ENCODE peak calls at places on chromosomes 12 and 14, in six cellular contexts. A is A549, P is HepG2, U is GM12878, L is endothelial cell of umbilical vein, D is K562. E is an unnamed sample.

GRCh38 chr12:52419656-52420055 is 13.5 kb upstream of the KRT82 start:
- DNase-seq in P (no peak), D (no peak), A (no peak), U (no peak), L (no peak), E (no peak)

GRCh38 chr12:3912863-3913262 is 39.7 kb upstream of the PARP11 start:
- DNase-seq in D (no peak), A (no peak), U (no peak), L (no peak), P (no peak), E (no peak)

GRCh38 chr12:8665729-8666128 is 3.1 kb upstream of the MFAP5 start:
- DNase-seq in U (no peak), P (no peak), D (no peak), A (no peak), L (no peak), E (no peak)

GRCh38 chr12:4849024-4849594 is 60.6 kb upstream of the KCNA1 start:
- DNase-seq in D (peak), P (peak), L (peak), A (peak), U (no peak), E (peak)

GRCh38 chr14:36591482-36591881 is 9.1 kb upstream of the NKX2-8 start:
- DNase-seq in D (no peak), A (no peak), L (no peak), U (no peak), P (no peak), E (no peak)

GRCh38 chr12:48105321-48105866 is 485 bp downstream of the SENP1 start:
- DNase-seq in A (no peak), P (no peak), L (peak), U (peak), D (no peak), E (no peak)

GRCh38 chr14:29536886-29537511 is 390.6 kb downstream of the PRKD1 start:
- DNase-seq in P (peak), A (peak), L (peak), D (no peak), U (no peak), E (peak)

GRCh38 chr12:94792690-94793089 is 142.3 kb upstream of the TMCC3 start:
- DNase-seq in L (no peak), D (no peak), A (no peak), U (no peak), P (no peak), E (peak)

GRCh38 chr12:24895612-24896011 is 53.3 kb downstream of the BCAT1 start:
- DNase-seq in D (no peak), U (no peak), P (no peak), A (no peak), L (peak), E (no peak)

GRCh38 chr14:42095155-42095554 is 488.5 kb downstream of the LRFN5 start:
- DNase-seq in D (no peak), P (no peak), U (no peak), L (no peak), A (no peak), E (no peak)

GRCh38 chr14:31867570-31867969 is 209.5 kb upstream of the ARHGAP5 start:
- DNase-seq in A (no peak), U (no peak), L (no peak), D (no peak), P (peak), E (no peak)

GRCh38 chr12:131167334-131167733 is 213.6 kb downstream of the ADGRD1 start:
- DNase-seq in A (no peak), D (no peak), L (no peak), P (no peak), U (no peak), E (no peak)

GRCh38 chr14:23910081-23910875 is 43.3 kb upstream of the DHRS4 start:
- DNase-seq in P (peak), U (no peak), D (peak), L (peak), A (peak), E (peak)

GRCh38 chr12:62631531-62632520 is 165.2 kb downstream of the MON2 start:
- DNase-seq in P (peak), A (peak), U (no peak), D (no peak), L (peak), E (peak)

GRCh38 chr14:21070610-21071224 is 613 bp downstream of the ARHGEF40 start:
- DNase-seq in L (peak), U (no peak), D (peak), P (peak), A (no peak), E (peak)

GRCh38 chr14:29822430-29822709 is 105.3 kb downstream of the PRKD1 start:
- DNase-seq in U (no peak), A (peak), P (no peak), D (no peak), L (no peak), E (no peak)

GRCh38 chr12:119940881-119941280 is 48.2 kb upstream of the BICDL1 start:
- DNase-seq in U (no peak), L (peak), P (peak), D (no peak), A (peak), E (no peak)

GRCh38 chr14:100755649-100756048 is 29.0 kb downstream of the DLK1 start:
- DNase-seq in U (no peak), A (no peak), P (no peak), D (peak), L (no peak), E (peak)

GRCh38 chr12:28035483-28035882 is 63.0 kb upstream of the PTHLH start:
- DNase-seq in U (no peak), D (peak), A (peak), P (no peak), L (peak), E (peak)

GRCh38 chr12:110001596-110001995 is 2.4 kb downstream of the ANKRD13A start:
- DNase-seq in A (no peak), L (no peak), D (no peak), P (no peak), U (no peak), E (no peak)

GRCh38 chr12:114166360-114166759 is 200.2 kb upstream of the RBM19 start:
- DNase-seq in P (peak), D (peak), L (no peak), A (peak), U (no peak), E (peak)

GRCh38 chr12:25713264-25713663 is 160.2 kb upstream of the LMNTD1 start:
- DNase-seq in A (no peak), U (peak), P (no peak), D (no peak), L (no peak), E (no peak)

GRCh38 chr12:3684449-3685051 is 68.4 kb downstream of the CRACR2A start:
- DNase-seq in U (no peak), L (no peak), A (no peak), D (no peak), P (no peak), E (no peak)

GRCh38 chr12:98438826-98439225 is 76.6 kb upstream of the TMPO start:
- DNase-seq in A (no peak), U (no peak), P (no peak), D (no peak), L (no peak), E (peak)

GRCh38 chr14:87581298-87581697 is 411.7 kb downstream of the GALC start:
- DNase-seq in A (no peak), P (no peak), D (no peak), L (no peak), U (no peak), E (no peak)

GRCh38 chr12:63995512-63995911 is 151.0 kb downstream of the SRGAP1 start:
- DNase-seq in P (no peak), L (peak), D (no peak), A (no peak), U (no peak), E (no peak)

GRCh38 chr12:65420941-65421340 is 142.5 kb downstream of the MSRB3 start:
- DNase-seq in A (no peak), L (no peak), P (no peak), U (no peak), D (no peak), E (no peak)

GRCh38 chr12:57614178-57614947 is 3.1 kb downstream of the ARHGEF25 start:
- DNase-seq in D (peak), U (peak), L (no peak), A (peak), P (no peak), E (peak)

GRCh38 chr12:126218697-126219096 is 1153.5 kb downstream of the AACS start:
- DNase-seq in L (no peak), P (no peak), U (no peak), D (no peak), A (no peak), E (no peak)

GRCh38 chr14:96204151-96205058 is at the start of gene BDKRB2:
- DNase-seq in D (peak), P (peak), A (peak), U (no peak), L (peak), E (peak)
- TF ChIP-seq POLR2A in D (no peak), P (no peak), A (peak), U (no peak), L (no peak), E (no peak)

GRCh38 chr14:22598099-22598895 is at the start of gene ABHD4:
- DNase-seq in L (peak), U (no peak), P (peak), A (peak), D (peak), E (peak)

GRCh38 chr14:22597771-22598098 is 365 bp upstream of the ABHD4 start:
- DNase-seq in U (no peak), D (no peak), P (no peak), L (no peak), A (no peak), E (no peak)

GRCh38 chr14:22598896-22599244 is 770 bp downstream of the ABHD4 start:
- DNase-seq in L (peak), U (no peak), A (peak), D (peak), P (peak), E (no peak)

GRCh38 chr14:22596354-22596879 is 1.7 kb upstream of the ABHD4 start:
- DNase-seq in D (no peak), A (no peak), P (no peak), U (no peak), L (no peak), E (no peak)

GRCh38 chr14:22597265-22597664 is 835 bp upstream of the ABHD4 start:
- DNase-seq in P (no peak), U (no peak), A (no peak), D (no peak), L (no peak), E (no peak)
- H3K4me3 ChIP-seq in P (peak), U (no peak), A (peak), D (peak), L (no peak), E (no peak)

DNA sequence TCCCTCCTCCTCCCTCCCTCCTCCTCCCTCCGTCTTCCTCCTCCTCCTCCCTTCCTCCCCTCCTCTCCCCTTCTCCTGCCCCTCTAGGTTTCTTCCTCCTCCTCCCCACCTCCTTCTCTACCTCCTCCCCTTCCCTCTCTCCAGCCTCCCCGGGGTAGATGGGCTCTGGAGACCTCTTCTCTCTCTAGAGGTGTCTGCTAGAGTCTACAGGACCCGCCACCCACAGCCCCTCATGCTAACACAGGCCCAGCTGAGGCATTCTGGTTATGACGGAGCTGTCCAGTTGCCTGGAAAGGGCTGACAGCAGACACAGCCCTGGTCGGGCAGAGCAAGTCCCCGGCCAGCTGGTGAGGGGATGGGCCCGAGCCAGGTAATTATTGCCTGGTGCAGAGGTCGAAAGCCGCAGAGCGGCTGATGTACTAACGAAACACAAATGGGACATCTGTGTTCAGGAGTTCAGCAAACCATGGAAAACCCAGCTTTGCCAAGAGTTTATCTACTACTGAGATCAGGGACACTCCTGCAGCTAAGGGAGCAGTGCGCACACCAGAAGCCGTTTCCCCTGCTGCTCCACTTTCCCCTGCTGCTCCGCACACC is 96.2 kb downstream of the PAPOLA start:
- DNase-seq in D (no peak), L (no peak), U (no peak), A (no peak), P (no peak), E (no peak)
- TF ChIP-seq MYC in D (no peak), L (no peak), U (no peak), A (no peak), P (no peak), E (no peak)

DNA sequence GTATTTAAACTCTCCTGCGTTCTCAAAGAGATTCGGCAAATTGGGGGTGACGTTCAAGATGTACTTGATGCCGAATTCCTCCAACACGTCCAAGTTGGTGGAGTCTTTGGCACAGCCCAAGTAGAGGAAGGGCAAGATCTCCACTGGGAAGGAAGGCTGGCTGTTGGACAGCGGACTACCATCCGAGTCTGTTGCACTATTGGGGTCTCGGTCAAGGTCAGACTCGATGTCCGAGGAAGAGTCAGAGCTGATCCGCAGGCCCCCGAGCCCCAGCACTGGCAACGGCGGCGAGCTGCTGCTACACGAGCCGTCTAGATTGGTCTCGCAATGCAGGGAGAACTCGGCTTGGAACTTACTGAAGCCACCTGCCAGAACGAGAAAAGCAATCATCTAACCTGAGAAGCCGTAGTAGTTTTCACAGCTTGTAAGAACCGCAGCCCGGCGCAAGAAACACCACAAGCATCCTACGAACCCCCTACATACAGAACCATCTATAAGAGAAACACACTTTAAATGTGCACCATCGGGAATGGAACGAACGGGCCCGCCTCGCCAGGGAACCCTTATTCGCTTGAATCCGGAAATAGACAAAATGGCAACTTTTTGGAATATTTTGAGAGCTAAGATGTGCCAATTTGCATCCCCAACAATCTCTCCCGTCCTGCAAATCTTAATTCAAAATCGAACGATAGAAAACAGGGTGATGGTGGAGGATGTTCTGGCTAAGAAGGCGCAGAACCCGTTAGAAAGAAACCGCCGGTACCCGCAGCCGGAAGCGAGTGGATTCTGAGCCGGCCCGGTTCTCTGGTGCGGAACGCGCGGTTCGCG is 1.4 kb downstream of the DUSP6 start:
- DNase-seq in D (no peak), U (no peak), A (no peak), P (no peak), L (peak), E (peak)
- TF ChIP-seq POLR2A in D (no peak), U (no peak), A (no peak), P (no peak), L (peak), E (no peak)

GRCh38 chr12:108295631-108296030 is 43.5 kb downstream of the CMKLR1 start:
- DNase-seq in D (no peak), U (no peak), A (no peak), P (no peak), L (peak), E (no peak)
- H3K4me3 ChIP-seq in D (no peak), U (no peak), A (no peak), P (no peak), L (no peak), E (no peak)

E was measured in NB4.